ENCODE peak calls at places on chromosome 14, in seven cellular contexts. M, Y, E, K, Q, I and J are unnamed samples.

GRCh38 chr14:50523271-50524041 is 8.9 kb downstream of the MAP4K5 start:
- DNase-seq in M (no peak), Y (no peak), Q (no peak), K (no peak), I (no peak), E (no peak), J (no peak)

GRCh38 chr14:45089813-45090212 is 5.9 kb downstream of the PRPF39 start:
- DNase-seq in M (no peak), E (no peak), Y (no peak), Q (peak; percentile 38), K (no peak), I (no peak), J (no peak)

GRCh38 chr14:61535032-61535431 is 160.3 kb upstream of the HIF1A start:
- DNase-seq in K (no peak), Q (no peak), E (no peak), M (no peak), I (no peak), Y (no peak), J (no peak)

GRCh38 chr14:68667313-68667791 is 125.5 kb downstream of the ZFP36L1 start:
- DNase-seq in Q (no peak), K (no peak), I (no peak), M (no peak), E (no peak), Y (no peak), J (no peak)

GRCh38 chr14:102878970-102879460 is 43.4 kb upstream of the AMN start:
- DNase-seq in E (no peak), M (peak; percentile 45), Q (no peak), K (no peak), I (no peak), Y (no peak), J (no peak)

GRCh38 chr14:74141703-74142102 is 56.9 kb downstream of the LIN52 start:
- DNase-seq in E (no peak), K (peak; percentile 21), I (no peak), Y (no peak), Q (no peak), M (no peak), J (no peak)

GRCh38 chr14:69483765-69484443 is 624 bp upstream of the PLEKHD1 start:
- DNase-seq in I (no peak), M (no peak), K (no peak), Q (no peak), E (peak; percentile 16), Y (no peak), J (peak; percentile 34)

GRCh38 chr14:44658389-44658696 is 151.3 kb upstream of the FSCB start:
- DNase-seq in Y (no peak), K (no peak), I (no peak), Q (no peak), M (no peak), E (no peak), J (no peak)

GRCh38 chr14:21643407-21643806 is 8.7 kb upstream of the OR10G2 start:
- DNase-seq in I (no peak), M (no peak), E (no peak), Q (no peak), Y (no peak), K (no peak), J (no peak)
- TF ChIP-seq CTCF in I (no peak), M (no peak), E (no peak), Q (no peak), Y (no peak), K (no peak), J (no peak)

GRCh38 chr14:91929700-91930099 is 17.8 kb downstream of the FBLN5 start:
- DNase-seq in E (no peak), K (no peak), Q (no peak), Y (no peak), M (no peak), I (no peak), J (no peak)
- TF ChIP-seq CTCF in E (no peak), K (no peak), Q (no peak), Y (no peak), M (no peak), I (no peak), J (no peak)

GRCh38 chr14:38693423-38693822 is 409.6 kb downstream of the SEC23A start:
- DNase-seq in Q (no peak), I (no peak), K (no peak), M (no peak), Y (no peak), E (no peak), J (no peak)
- TF ChIP-seq CTCF in Q (no peak), I (no peak), K (no peak), M (no peak), Y (no peak), E (peak; percentile 11), J (no peak)

GRCh38 chr14:78162202-78162601 is 8.0 kb upstream of the NRXN3 start:
- DNase-seq in K (no peak), M (no peak), E (no peak), Q (no peak), I (no peak), Y (no peak), J (no peak)

GRCh38 chr14:78170203-78170602 is at the start of gene NRXN3:
- DNase-seq in K (no peak), Q (no peak), Y (no peak), I (peak; percentile 51), M (no peak), E (peak; percentile 18), J (peak; percentile 64)

DNA sequence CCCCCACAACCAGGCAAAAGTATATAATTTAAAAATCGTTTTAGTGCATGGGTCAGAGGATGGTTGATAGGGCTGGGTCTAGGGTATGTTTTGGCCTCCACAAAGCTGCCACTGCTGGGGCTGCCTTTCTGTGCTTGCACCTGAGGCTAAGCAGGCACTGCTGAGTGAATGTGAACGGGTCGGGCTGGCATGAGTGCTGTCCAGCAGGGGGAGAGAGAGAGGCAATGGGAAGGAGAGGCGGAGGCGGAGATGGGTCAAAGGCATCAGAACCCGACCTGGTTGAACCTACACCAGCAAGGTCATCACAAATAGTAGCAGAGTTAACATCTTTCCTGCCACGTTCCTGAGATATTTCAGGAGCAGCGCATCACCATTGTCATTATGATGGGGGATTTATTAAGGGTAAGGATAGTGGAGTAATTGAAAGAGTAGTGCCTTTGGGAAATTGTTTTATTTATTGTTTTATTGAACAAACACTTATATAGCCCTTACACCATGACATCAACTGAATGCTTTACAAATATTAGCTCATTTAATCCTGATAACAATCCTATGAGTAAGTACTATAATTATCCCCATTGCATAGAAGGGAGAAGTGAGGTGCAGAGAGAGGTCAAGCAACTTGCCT is 5.8 kb upstream of the NRXN3 start:
- DNase-seq in I (peak; percentile 76), M (no peak), Y (no peak), K (no peak), E (peak; percentile 43), Q (peak; percentile 29), J (peak; percentile 79)
- TF ChIP-seq CTCF in I (peak; percentile 93), M (peak; percentile 36), Y (no peak), K (no peak), E (peak; percentile 74), Q (peak; percentile 38), J (peak; percentile 70)